ENCODE peak calls at places on chromosomes 3 and 15, in six cellular contexts. V is NB4; C is upper lobe of left lung; W is tibial nerve; H is activated CD4-positive, alpha-beta T cell treated with anti-CD3 and anti-CD28 coated beads for 48 hours; E is brain microvascular endothelial cell. T is an unnamed sample.
A peak's percentile ranks its signal among the peaks of the same experiment; 100 is the strongest.

GRCh38 chr3:16338124-16338523 is 73.1 kb downstream of the OXNAD1 start:
- DNase-seq in C (peak; percentile 61), E (no peak), W (no peak), H (peak; percentile 53), V (peak; percentile 75), T (peak; percentile 61)

GRCh38 chr3:87503901-87504498 is 227.6 kb upstream of the POU1F1 start:
- DNase-seq in W (no peak), E (peak; percentile 74), H (peak; percentile 14), C (peak; percentile 22), V (peak; percentile 59), T (peak; percentile 65)

GRCh38 chr15:79989682-79990081 is 18.7 kb upstream of the BCL2A1 start:
- DNase-seq in E (no peak), W (no peak), C (peak; percentile 80), V (peak; percentile 86), H (no peak), T (peak; percentile 49)

GRCh38 chr3:72563690-72564370 is 284.4 kb downstream of the SHQ1 start:
- DNase-seq in H (no peak), V (no peak), W (no peak), E (no peak), C (no peak), T (no peak)

GRCh38 chr15:63019539-63020109 is 22.9 kb upstream of the TPM1 start:
- DNase-seq in C (no peak), W (no peak), H (no peak), V (no peak), E (peak; percentile 93), T (peak; percentile 78)

GRCh38 chr3:136544532-136544931 is 207.6 kb downstream of the STAG1 start:
- DNase-seq in H (no peak), E (no peak), W (no peak), V (no peak), C (no peak), T (peak; percentile 52)

GRCh38 chr3:123521179-123521969 is 63.5 kb downstream of the HACD2 start:
- DNase-seq in W (no peak), C (no peak), V (no peak), E (no peak), H (no peak), T (no peak)

GRCh38 chr15:34297059-34297458 is 40.5 kb downstream of the SLC12A6 start:
- DNase-seq in E (no peak), H (no peak), C (no peak), V (no peak), W (no peak), T (no peak)

GRCh38 chr3:66302288-66302687 is 81.5 kb downstream of the SLC25A26 start:
- DNase-seq in E (peak; percentile 4), V (no peak), W (no peak), H (peak; percentile 40), C (no peak), T (peak; percentile 36)

GRCh38 chr3:43319364-43319763 is 33.0 kb downstream of the SNRK start:
- DNase-seq in V (no peak), E (no peak), H (no peak), C (no peak), W (no peak), T (peak; percentile 31)

GRCh38 chr3:124451655-124452317 is 278.5 kb upstream of the UMPS start:
- DNase-seq in C (no peak), W (no peak), H (no peak), E (no peak), V (no peak), T (no peak)

GRCh38 chr15:51244366-51244977 is 93.9 kb downstream of the CYP19A1 start:
- DNase-seq in V (peak; percentile 15), E (no peak), C (no peak), H (no peak), W (no peak), T (peak; percentile 34)

GRCh38 chr15:83164409-83165404 is 42.9 kb downstream of the HDGFL3 start:
- DNase-seq in E (no peak), W (no peak), H (no peak), V (no peak), C (no peak), T (peak; percentile 5)

GRCh38 chr3:194140520-194141414 is 4.8 kb downstream of the HES1 start:
- DNase-seq in W (no peak), H (peak; percentile 44), E (peak; percentile 66), V (peak; percentile 92), C (peak; percentile 54), T (peak; percentile 48)

GRCh38 chr15:37102315-37103021 is 2.1 kb upstream of the MEIS2 start:
- DNase-seq in H (no peak), V (no peak), E (no peak), W (no peak), C (no peak), T (no peak)

GRCh38 chr3:66428733-66429132 is 72.1 kb downstream of the LRIG1 start:
- DNase-seq in W (peak; percentile 78), C (no peak), E (peak; percentile 98), H (no peak), V (peak; percentile 43), T (peak; percentile 99)

GRCh38 chr15:90864507-90864906 is 3.9 kb upstream of the FURIN start:
- DNase-seq in W (no peak), H (peak; percentile 52), V (peak; percentile 28), E (no peak), C (no peak), T (no peak)

GRCh38 chr3:52798978-52799476 is 4.4 kb downstream of the ITIH3 start:
- DNase-seq in W (no peak), E (no peak), H (peak; percentile 41), V (peak; percentile 34), C (no peak), T (no peak)

GRCh38 chr15:67125589-67126502 is 60.4 kb downstream of the SMAD3 start:
- DNase-seq in H (no peak), W (peak; percentile 91), C (no peak), E (peak; percentile 98), V (peak; percentile 88), T (peak; percentile 100)